ENCODE peak calls at places on chromosomes 16 and 17, in eight cellular contexts. One of them, this sample, is unnamed. For H3K9me3, the result is how much of the 10 kb centered on the place peaks cover.

GRCh38 chr17:73695035-73695738 is 50.9 kb upstream of the SDK2 start:
- DNase-seq in heart left ventricle: no peak
- DNase-seq in heart right ventricle: no peak
- DNase-seq in stomach: no peak
- DNase-seq in CD4-positive, alpha-beta memory T cell: no peak
- DNase-seq in transverse colon: no peak
- DNase-seq in HCT116: no peak
- DNase-seq in endodermal cell: peak
- DNase-seq in this sample: no peak

GRCh38 chr16:86072328-86073102 is 173.6 kb downstream of the IRF8 start:
- DNase-seq in transverse colon: peak
- DNase-seq in CD4-positive, alpha-beta memory T cell: no peak
- DNase-seq in endodermal cell: peak
- DNase-seq in stomach: peak
- DNase-seq in HCT116: peak
- DNase-seq in heart right ventricle: peak
- DNase-seq in heart left ventricle: peak
- DNase-seq in this sample: no peak

GRCh38 chr16:79183571-79183970 is 417.0 kb downstream of the MAF start:
- DNase-seq in HCT116: no peak
- DNase-seq in stomach: no peak
- DNase-seq in heart left ventricle: no peak
- DNase-seq in CD4-positive, alpha-beta memory T cell: no peak
- DNase-seq in heart right ventricle: no peak
- DNase-seq in transverse colon: no peak
- DNase-seq in endodermal cell: no peak
- DNase-seq in this sample: no peak

GRCh38 chr16:25256821-25257503 is 683 bp downstream of the ZKSCAN2 start:
- DNase-seq in HCT116: no peak
- DNase-seq in heart right ventricle: no peak
- DNase-seq in stomach: no peak
- DNase-seq in CD4-positive, alpha-beta memory T cell: no peak
- DNase-seq in transverse colon: peak
- DNase-seq in endodermal cell: peak
- DNase-seq in heart left ventricle: peak
- DNase-seq in this sample: peak

GRCh38 chr17:76872221-76872873 is 4.1 kb downstream of the MGAT5B start:
- DNase-seq in CD4-positive, alpha-beta memory T cell: no peak
- DNase-seq in HCT116: peak
- DNase-seq in transverse colon: peak
- DNase-seq in endodermal cell: no peak
- DNase-seq in heart right ventricle: no peak
- DNase-seq in heart left ventricle: no peak
- DNase-seq in stomach: no peak
- DNase-seq in this sample: no peak

GRCh38 chr17:61253937-61254677 is 145.5 kb upstream of the TBX2 start:
- DNase-seq in CD4-positive, alpha-beta memory T cell: no peak
- DNase-seq in stomach: no peak
- DNase-seq in HCT116: no peak
- DNase-seq in heart left ventricle: no peak
- DNase-seq in endodermal cell: peak
- DNase-seq in heart right ventricle: no peak
- DNase-seq in transverse colon: peak
- DNase-seq in this sample: no peak

GRCh38 chr17:81500026-81500425 is 12.6 kb downstream of the ACTG1 start:
- DNase-seq in CD4-positive, alpha-beta memory T cell: no peak
- DNase-seq in transverse colon: no peak
- DNase-seq in heart right ventricle: no peak
- DNase-seq in heart left ventricle: no peak
- DNase-seq in endodermal cell: peak
- DNase-seq in stomach: no peak
- DNase-seq in HCT116: no peak
- DNase-seq in this sample: no peak

GRCh38 chr16:80158766-80159165 is 382.0 kb upstream of the DYNLRB2 start:
- DNase-seq in heart left ventricle: no peak
- DNase-seq in endodermal cell: no peak
- DNase-seq in HCT116: no peak
- DNase-seq in transverse colon: no peak
- DNase-seq in CD4-positive, alpha-beta memory T cell: no peak
- DNase-seq in heart right ventricle: no peak
- DNase-seq in stomach: no peak
- DNase-seq in this sample: no peak

GRCh38 chr17:28405632-28406477 is at the start of gene SLC46A1:
- DNase-seq in stomach: peak
- DNase-seq in transverse colon: peak
- DNase-seq in CD4-positive, alpha-beta memory T cell: peak
- DNase-seq in HCT116: no peak
- DNase-seq in endodermal cell: peak
- DNase-seq in heart left ventricle: peak
- DNase-seq in heart right ventricle: peak
- DNase-seq in this sample: no peak

GRCh38 chr17:64244165-64244564 is 18.9 kb downstream of the TEX2 start:
- DNase-seq in transverse colon: no peak
- DNase-seq in heart left ventricle: no peak
- DNase-seq in CD4-positive, alpha-beta memory T cell: no peak
- DNase-seq in HCT116: no peak
- DNase-seq in endodermal cell: no peak
- DNase-seq in heart right ventricle: no peak
- DNase-seq in stomach: no peak
- DNase-seq in this sample: no peak

GRCh38 chr17:13102477-13102876 is 84.7 kb upstream of the ELAC2 start:
- DNase-seq in endodermal cell: no peak
- DNase-seq in stomach: no peak
- DNase-seq in heart left ventricle: no peak
- DNase-seq in HCT116: no peak
- DNase-seq in heart right ventricle: no peak
- DNase-seq in transverse colon: no peak
- DNase-seq in CD4-positive, alpha-beta memory T cell: no peak
- DNase-seq in this sample: no peak

GRCh38 chr17:78497115-78497540 is 80.1 kb downstream of the DNAH17 start:
- DNase-seq in stomach: peak
- DNase-seq in HCT116: peak
- DNase-seq in CD4-positive, alpha-beta memory T cell: peak
- DNase-seq in heart left ventricle: peak
- DNase-seq in heart right ventricle: peak
- DNase-seq in transverse colon: peak
- DNase-seq in endodermal cell: peak
- DNase-seq in this sample: peak

GRCh38 chr17:3952186-3952585 is 12.1 kb downstream of the ATP2A3 start:
- DNase-seq in stomach: no peak
- DNase-seq in heart left ventricle: no peak
- DNase-seq in HCT116: no peak
- DNase-seq in endodermal cell: no peak
- DNase-seq in CD4-positive, alpha-beta memory T cell: no peak
- DNase-seq in transverse colon: no peak
- DNase-seq in heart right ventricle: no peak
- DNase-seq in this sample: no peak

GRCh38 chr17:81681672-81682071 is 1.9 kb downstream of the ARL16 start:
- DNase-seq in transverse colon: no peak
- DNase-seq in stomach: no peak
- DNase-seq in endodermal cell: no peak
- DNase-seq in heart right ventricle: no peak
- DNase-seq in CD4-positive, alpha-beta memory T cell: no peak
- DNase-seq in HCT116: no peak
- DNase-seq in heart left ventricle: no peak
- DNase-seq in this sample: no peak

GRCh38 chr17:72297326-72298115 is 176.7 kb downstream of the SOX9 start:
- DNase-seq in transverse colon: no peak
- DNase-seq in endodermal cell: no peak
- DNase-seq in stomach: no peak
- DNase-seq in heart right ventricle: peak
- DNase-seq in CD4-positive, alpha-beta memory T cell: no peak
- DNase-seq in HCT116: peak
- DNase-seq in heart left ventricle: peak
- DNase-seq in this sample: no peak

GRCh38 chr17:4900231-4901107 is 1.1 kb downstream of the C17orf107 start:
- DNase-seq in heart left ventricle: no peak
- DNase-seq in CD4-positive, alpha-beta memory T cell: peak
- DNase-seq in endodermal cell: peak
- DNase-seq in heart right ventricle: no peak
- DNase-seq in transverse colon: peak
- DNase-seq in HCT116: no peak
- DNase-seq in stomach: peak
- DNase-seq in this sample: peak

GRCh38 chr16:11356573-11357331 is 11.5 kb downstream of the RMI2 start:
- DNase-seq in HCT116: no peak
- DNase-seq in stomach: peak
- DNase-seq in transverse colon: peak
- DNase-seq in heart left ventricle: peak
- DNase-seq in CD4-positive, alpha-beta memory T cell: peak
- DNase-seq in endodermal cell: peak
- DNase-seq in heart right ventricle: peak
- DNase-seq in this sample: no peak

GRCh38 chr17:31491794-31492171 is 100.3 kb downstream of the RAB11FIP4 start:
- DNase-seq in stomach: no peak
- DNase-seq in CD4-positive, alpha-beta memory T cell: no peak
- DNase-seq in transverse colon: no peak
- DNase-seq in endodermal cell: no peak
- DNase-seq in HCT116: no peak
- DNase-seq in heart right ventricle: no peak
- DNase-seq in heart left ventricle: no peak
- DNase-seq in this sample: no peak

GRCh38 chr17:73030501-73030911 is 62.0 kb downstream of the SLC39A11 start:
- DNase-seq in endodermal cell: peak
- DNase-seq in stomach: peak
- DNase-seq in HCT116: no peak
- DNase-seq in CD4-positive, alpha-beta memory T cell: no peak
- DNase-seq in heart left ventricle: no peak
- DNase-seq in heart right ventricle: no peak
- DNase-seq in transverse colon: no peak
- DNase-seq in this sample: no peak

GRCh38 chr16:57739756-57740422 is 4.3 kb downstream of the KATNB1 start:
- DNase-seq in transverse colon: no peak
- DNase-seq in HCT116: no peak
- DNase-seq in CD4-positive, alpha-beta memory T cell: no peak
- DNase-seq in endodermal cell: no peak
- DNase-seq in stomach: no peak
- DNase-seq in heart right ventricle: no peak
- DNase-seq in heart left ventricle: no peak
- DNase-seq in this sample: no peak

DNA sequence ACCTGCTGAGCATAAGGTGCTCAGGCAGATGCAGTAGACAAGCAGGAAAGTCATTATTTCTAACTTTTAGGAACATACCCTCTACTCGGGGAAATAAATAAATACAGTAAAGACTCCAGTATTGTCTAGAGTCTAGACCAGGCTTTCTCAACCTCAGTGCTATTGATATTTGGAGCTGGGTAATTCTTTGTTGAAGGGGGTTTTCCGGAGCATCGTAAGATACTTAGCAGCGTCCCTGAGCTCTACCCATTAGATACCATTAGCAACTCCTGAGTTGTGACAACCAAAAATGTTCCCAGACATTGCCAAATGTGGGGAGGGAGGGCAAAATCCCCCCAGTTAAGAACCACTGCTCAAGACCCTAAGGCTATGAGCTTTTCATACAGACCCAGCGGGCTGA is 21.1 kb downstream of the EPOP start:
- DNase-seq in heart left ventricle: no peak
- DNase-seq in HCT116: no peak
- DNase-seq in heart right ventricle: no peak
- DNase-seq in transverse colon: no peak
- DNase-seq in CD4-positive, alpha-beta memory T cell: no peak
- DNase-seq in endodermal cell: no peak
- DNase-seq in stomach: no peak
- DNase-seq in this sample: no peak
- H3K9me3 ChIP-seq in heart left ventricle: under half
- H3K9me3 ChIP-seq in HCT116: under half
- H3K9me3 ChIP-seq in heart right ventricle: under half
- H3K9me3 ChIP-seq in transverse colon: under half
- H3K9me3 ChIP-seq in CD4-positive, alpha-beta memory T cell: under half
- H3K9me3 ChIP-seq in endodermal cell: under half
- H3K9me3 ChIP-seq in stomach: under half
- H3K9me3 ChIP-seq in this sample: under half

DNA sequence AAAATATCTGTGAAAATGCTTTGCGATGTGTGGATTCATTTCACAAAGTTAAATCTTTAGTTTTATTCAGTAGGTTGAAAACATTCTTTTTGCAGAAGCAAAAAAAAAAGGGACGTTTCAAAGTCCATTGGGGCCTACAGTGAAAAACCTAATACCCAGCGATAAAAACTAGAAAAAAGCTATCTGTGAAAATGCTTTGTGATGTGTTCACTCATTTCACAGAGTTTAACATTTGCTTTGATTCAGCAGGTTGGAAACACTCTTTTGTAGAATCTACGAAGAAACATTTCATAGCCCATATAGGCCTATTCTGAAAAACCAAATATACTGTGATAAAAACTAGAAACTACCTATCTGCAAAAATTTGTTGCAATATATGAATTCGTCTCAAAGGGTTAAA is 113.6 kb upstream of the WSB1 start:
- DNase-seq in transverse colon: no peak
- DNase-seq in CD4-positive, alpha-beta memory T cell: no peak
- DNase-seq in heart right ventricle: no peak
- DNase-seq in endodermal cell: no peak
- DNase-seq in heart left ventricle: no peak
- DNase-seq in HCT116: no peak
- DNase-seq in stomach: no peak
- DNase-seq in this sample: no peak
- H3K9me3 ChIP-seq in transverse colon: under half
- H3K9me3 ChIP-seq in CD4-positive, alpha-beta memory T cell: under half
- H3K9me3 ChIP-seq in heart right ventricle: under half
- H3K9me3 ChIP-seq in endodermal cell: half or more
- H3K9me3 ChIP-seq in heart left ventricle: under half
- H3K9me3 ChIP-seq in HCT116: under half
- H3K9me3 ChIP-seq in stomach: under half
- H3K9me3 ChIP-seq in this sample: under half

DNA sequence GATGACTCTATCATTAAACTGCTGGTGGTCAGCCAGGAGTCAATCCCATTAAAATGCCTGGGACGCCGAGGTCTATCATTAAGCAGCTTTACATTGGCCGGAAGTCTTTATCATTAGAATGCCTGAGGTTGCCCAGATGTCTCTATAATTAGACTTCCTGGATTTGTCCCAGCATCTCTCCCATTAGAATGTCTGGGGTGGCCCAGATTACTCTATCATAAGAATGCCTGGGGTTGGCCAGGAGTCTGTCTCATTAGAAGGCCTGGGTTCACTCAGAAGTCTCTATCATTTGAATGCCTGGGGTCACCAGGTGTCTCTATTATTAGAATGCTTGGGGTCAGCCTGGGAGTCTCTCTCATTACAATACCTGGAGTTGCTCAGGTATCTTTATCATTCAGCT is 2227.2 kb downstream of the TP53TG3F start:
- DNase-seq in HCT116: no peak
- DNase-seq in endodermal cell: no peak
- DNase-seq in CD4-positive, alpha-beta memory T cell: no peak
- DNase-seq in stomach: no peak
- DNase-seq in heart right ventricle: no peak
- DNase-seq in heart left ventricle: no peak
- DNase-seq in transverse colon: no peak
- DNase-seq in this sample: no peak
- H3K9me3 ChIP-seq in HCT116: under half
- H3K9me3 ChIP-seq in endodermal cell: half or more
- H3K9me3 ChIP-seq in CD4-positive, alpha-beta memory T cell: under half
- H3K9me3 ChIP-seq in stomach: under half
- H3K9me3 ChIP-seq in heart right ventricle: under half
- H3K9me3 ChIP-seq in heart left ventricle: under half
- H3K9me3 ChIP-seq in transverse colon: under half
- H3K9me3 ChIP-seq in this sample: under half

DNA sequence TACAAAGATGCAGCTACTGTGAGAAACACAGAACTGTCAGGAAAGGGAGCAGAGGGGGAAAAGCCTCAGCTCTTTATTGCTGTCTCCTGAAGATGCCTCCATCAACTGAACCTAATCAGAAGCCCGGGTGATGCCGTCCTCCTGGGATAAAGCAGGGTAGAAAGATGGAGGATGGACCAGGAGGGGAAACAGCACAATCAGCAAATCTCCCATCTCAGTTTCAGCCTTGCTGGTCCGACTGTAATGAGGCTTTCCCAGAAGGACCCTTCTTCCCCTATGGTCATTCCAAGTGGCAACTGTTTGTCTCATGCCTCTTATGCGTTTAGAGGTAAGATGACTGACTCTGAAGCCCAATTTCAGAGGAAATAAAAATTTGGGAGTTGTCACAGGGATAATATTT is 24.3 kb downstream of the ZFP1 start:
- DNase-seq in CD4-positive, alpha-beta memory T cell: no peak
- DNase-seq in stomach: no peak
- DNase-seq in transverse colon: no peak
- DNase-seq in endodermal cell: no peak
- DNase-seq in heart right ventricle: no peak
- DNase-seq in heart left ventricle: no peak
- DNase-seq in HCT116: no peak
- DNase-seq in this sample: no peak
- H3K9me3 ChIP-seq in CD4-positive, alpha-beta memory T cell: half or more
- H3K9me3 ChIP-seq in stomach: under half
- H3K9me3 ChIP-seq in transverse colon: half or more
- H3K9me3 ChIP-seq in endodermal cell: half or more
- H3K9me3 ChIP-seq in heart right ventricle: under half
- H3K9me3 ChIP-seq in heart left ventricle: under half
- H3K9me3 ChIP-seq in HCT116: under half
- H3K9me3 ChIP-seq in this sample: half or more